ENCODE peak calls at places on chromosomes 4 and X, in eight cellular contexts. One of them, this sample, is unnamed.

GRCh38 chrX:119880076-119880475 is 8.4 kb downstream of the NDUFA1 start:
- DNase-seq in mammary epithelial cell: no peak
- DNase-seq in cardiac muscle cell: no peak
- DNase-seq in adipocyte: no peak
- DNase-seq in CD4-positive, CD25-positive, alpha-beta regulatory T cell: no peak
- DNase-seq in breast epithelium: no peak
- DNase-seq in mesenchymal stem cell: no peak
- DNase-seq in SK-N-DZ: no peak
- DNase-seq in this sample: no peak

GRCh38 chrX:47815901-47816845 is 20.5 kb upstream of the ZNF81 start:
- DNase-seq in mammary epithelial cell: peak
- DNase-seq in CD4-positive, CD25-positive, alpha-beta regulatory T cell: no peak
- DNase-seq in mesenchymal stem cell: no peak
- DNase-seq in adipocyte: peak
- DNase-seq in breast epithelium: no peak
- DNase-seq in SK-N-DZ: no peak
- DNase-seq in cardiac muscle cell: peak
- DNase-seq in this sample: peak

GRCh38 chr4:114078636-114079035 is 99.2 kb upstream of the ARSJ start:
- DNase-seq in mammary epithelial cell: no peak
- DNase-seq in breast epithelium: no peak
- DNase-seq in CD4-positive, CD25-positive, alpha-beta regulatory T cell: no peak
- DNase-seq in adipocyte: no peak
- DNase-seq in cardiac muscle cell: no peak
- DNase-seq in SK-N-DZ: no peak
- DNase-seq in mesenchymal stem cell: peak
- DNase-seq in this sample: no peak

GRCh38 chr4:133147922-133148689 is 988 bp upstream of the PCDH10 start:
- DNase-seq in cardiac muscle cell: peak
- DNase-seq in mesenchymal stem cell: peak
- DNase-seq in SK-N-DZ: peak
- DNase-seq in mammary epithelial cell: no peak
- DNase-seq in adipocyte: peak
- DNase-seq in CD4-positive, CD25-positive, alpha-beta regulatory T cell: no peak
- DNase-seq in breast epithelium: no peak
- DNase-seq in this sample: peak

GRCh38 chr4:67721770-67722597 is 21.0 kb upstream of the UBA6 start:
- DNase-seq in mesenchymal stem cell: peak
- DNase-seq in SK-N-DZ: no peak
- DNase-seq in breast epithelium: no peak
- DNase-seq in mammary epithelial cell: peak
- DNase-seq in adipocyte: no peak
- DNase-seq in CD4-positive, CD25-positive, alpha-beta regulatory T cell: no peak
- DNase-seq in cardiac muscle cell: peak
- DNase-seq in this sample: peak

GRCh38 chr4:77665381-77666069 is 59.9 kb downstream of the CXCL13 start:
- DNase-seq in cardiac muscle cell: no peak
- DNase-seq in mesenchymal stem cell: no peak
- DNase-seq in mammary epithelial cell: peak
- DNase-seq in CD4-positive, CD25-positive, alpha-beta regulatory T cell: no peak
- DNase-seq in breast epithelium: no peak
- DNase-seq in SK-N-DZ: no peak
- DNase-seq in adipocyte: no peak
- DNase-seq in this sample: no peak

GRCh38 chrX:102129473-102129872 is 4.0 kb downstream of the TCEAL2 start:
- DNase-seq in SK-N-DZ: no peak
- DNase-seq in mammary epithelial cell: no peak
- DNase-seq in mesenchymal stem cell: no peak
- DNase-seq in cardiac muscle cell: peak
- DNase-seq in CD4-positive, CD25-positive, alpha-beta regulatory T cell: peak
- DNase-seq in breast epithelium: no peak
- DNase-seq in adipocyte: peak
- DNase-seq in this sample: peak

GRCh38 chrX:52424658-52425057 is 55.8 kb downstream of the XAGE2 start:
- DNase-seq in SK-N-DZ: no peak
- DNase-seq in breast epithelium: no peak
- DNase-seq in mesenchymal stem cell: no peak
- DNase-seq in mammary epithelial cell: peak
- DNase-seq in CD4-positive, CD25-positive, alpha-beta regulatory T cell: no peak
- DNase-seq in adipocyte: peak
- DNase-seq in cardiac muscle cell: no peak
- DNase-seq in this sample: no peak

GRCh38 chr4:177403746-177404145 is 38.5 kb downstream of the AGA start:
- DNase-seq in CD4-positive, CD25-positive, alpha-beta regulatory T cell: no peak
- DNase-seq in mammary epithelial cell: no peak
- DNase-seq in SK-N-DZ: no peak
- DNase-seq in cardiac muscle cell: peak
- DNase-seq in mesenchymal stem cell: no peak
- DNase-seq in adipocyte: no peak
- DNase-seq in breast epithelium: no peak
- DNase-seq in this sample: no peak

GRCh38 chr4:174217273-174218126 is 66.0 kb downstream of the FBXO8 start:
- DNase-seq in cardiac muscle cell: peak
- DNase-seq in mammary epithelial cell: peak
- DNase-seq in mesenchymal stem cell: peak
- DNase-seq in CD4-positive, CD25-positive, alpha-beta regulatory T cell: no peak
- DNase-seq in adipocyte: peak
- DNase-seq in breast epithelium: no peak
- DNase-seq in SK-N-DZ: peak
- DNase-seq in this sample: no peak

GRCh38 chr4:168589154-168589553 is 92.3 kb downstream of the PALLD start:
- DNase-seq in adipocyte: peak
- DNase-seq in breast epithelium: peak
- DNase-seq in mesenchymal stem cell: peak
- DNase-seq in SK-N-DZ: no peak
- DNase-seq in CD4-positive, CD25-positive, alpha-beta regulatory T cell: no peak
- DNase-seq in cardiac muscle cell: peak
- DNase-seq in mammary epithelial cell: peak
- DNase-seq in this sample: peak

GRCh38 chr4:105208556-105208955 is 61.9 kb downstream of the TET2 start:
- DNase-seq in adipocyte: no peak
- DNase-seq in mammary epithelial cell: no peak
- DNase-seq in mesenchymal stem cell: no peak
- DNase-seq in SK-N-DZ: no peak
- DNase-seq in cardiac muscle cell: no peak
- DNase-seq in breast epithelium: no peak
- DNase-seq in CD4-positive, CD25-positive, alpha-beta regulatory T cell: no peak
- DNase-seq in this sample: no peak

This sample was measured in dermis blood vessel endothelial cell.